ENCODE peak calls at places on chromosomes 2 and 18, in four cellular contexts. R is Caco-2, B is astrocyte of the spinal cord, Z is aorta. A is an unnamed sample.

GRCh38 chr2:146634256-146635068 is 1210.4 kb upstream of the ACVR2A start:
- DNase-seq in B (peak), Z (no peak), R (no peak), A (peak)

GRCh38 chr2:227106845-227107759 is 56.9 kb downstream of the COL4A4 start:
- DNase-seq in B (peak), R (peak), Z (no peak), A (no peak)

GRCh38 chr2:20424300-20425290 is 22.3 kb upstream of the RHOB start:
- DNase-seq in Z (peak), R (no peak), B (peak), A (no peak)

GRCh38 chr2:161480123-161480522 is 64.0 kb downstream of the TBR1 start:
- DNase-seq in R (no peak), Z (no peak), B (no peak), A (no peak)

GRCh38 chr2:10382313-10383061 is 65.6 kb downstream of the ODC1 start:
- DNase-seq in Z (peak), R (no peak), B (no peak), A (no peak)

GRCh38 chr2:10385501-10385900 is 62.6 kb downstream of the ODC1 start:
- DNase-seq in B (no peak), Z (no peak), R (no peak), A (no peak)

GRCh38 chr2:202169826-202170424 is 68.5 kb downstream of the SUMO1 start:
- DNase-seq in B (no peak), R (no peak), Z (no peak), A (no peak)

GRCh38 chr2:214492152-214492551 is 81.3 kb downstream of the VWC2L start:
- DNase-seq in B (no peak), Z (no peak), R (no peak), A (no peak)

GRCh38 chr2:37109523-37109922 is 25.2 kb downstream of the GPATCH11 start:
- DNase-seq in Z (no peak), B (no peak), R (no peak), A (no peak)

GRCh38 chr2:31031132-31031706 is 107.0 kb downstream of the GALNT14 start:
- DNase-seq in B (no peak), Z (no peak), R (no peak), A (no peak)

GRCh38 chr2:196376984-196377877 is 205.9 kb upstream of the STK17B start:
- DNase-seq in R (no peak), B (peak), Z (no peak), A (no peak)

GRCh38 chr2:12861344-12861942 is 144.7 kb downstream of the TRIB2 start:
- DNase-seq in R (no peak), B (no peak), Z (no peak), A (no peak)

GRCh38 chr18:67599277-67599676 is 82.8 kb upstream of the DSEL start:
- DNase-seq in B (peak), Z (no peak), R (no peak), A (no peak)

GRCh38 chr2:105934467-105934866 is 189.8 kb downstream of the NCK2 start:
- DNase-seq in R (no peak), Z (no peak), B (no peak), A (no peak)

GRCh38 chr18:26405190-26405781 is 143.1 kb downstream of the KCTD1 start:
- DNase-seq in Z (no peak), B (peak), R (peak), A (no peak)

GRCh38 chr18:3710712-3711269 is 260.8 kb downstream of the TGIF1 start:
- DNase-seq in B (no peak), R (no peak), Z (peak), A (no peak)

GRCh38 chr2:217964658-217965161 is 38.1 kb downstream of the TNS1 start:
- DNase-seq in B (no peak), R (no peak), Z (no peak), A (no peak)

GRCh38 chr18:25457636-25458035 is 105.7 kb upstream of the ZNF521 start:
- DNase-seq in Z (no peak), B (no peak), R (no peak), A (no peak)

GRCh38 chr2:151774506-151774905 is 40.2 kb upstream of the NEB start:
- DNase-seq in B (peak), R (no peak), Z (no peak), A (no peak)

GRCh38 chr2:48728827-48729226 is 26.7 kb downstream of the LHCGR start:
- DNase-seq in R (no peak), Z (no peak), B (no peak), A (no peak)

GRCh38 chr2:72883356-72883962 is 3.7 kb upstream of the SPR start:
- DNase-seq in B (peak), R (peak), Z (peak), A (no peak)

GRCh38 chr18:79049506-79049905 is 19.7 kb upstream of the ATP9B start:
- DNase-seq in B (no peak), R (no peak), Z (no peak), A (no peak)

GRCh38 chr18:79511271-79511670 is 115.5 kb downstream of the NFATC1 start:
- DNase-seq in B (no peak), Z (peak), R (no peak), A (peak)

GRCh38 chr2:149365826-149366583 is 35.6 kb downstream of the LYPD6 start:
- DNase-seq in Z (no peak), B (peak), R (no peak), A (no peak)

GRCh38 chr2:146642066-146642465 is 1202.8 kb upstream of the ACVR2A start:
- DNase-seq in Z (no peak), B (no peak), R (no peak), A (peak)

GRCh38 chr2:192885569-192886160 is 690.9 kb upstream of the TMEFF2 start:
- DNase-seq in R (no peak), Z (no peak), B (no peak), A (no peak)

GRCh38 chr2:43458002-43458628 is 137.7 kb downstream of the THADA start:
- DNase-seq in B (peak), R (no peak), Z (no peak), A (no peak)

GRCh38 chr2:84841577-84841976 is 39.3 kb downstream of the TRABD2A start:
- DNase-seq in Z (no peak), B (no peak), R (no peak), A (no peak)

GRCh38 chr2:128756372-128756730 is 437.7 kb upstream of the HS6ST1 start:
- DNase-seq in Z (no peak), R (no peak), B (no peak), A (peak)

GRCh38 chr2:45882707-45883106 is 231.2 kb downstream of the PRKCE start:
- DNase-seq in R (no peak), Z (peak), B (peak), A (no peak)

GRCh38 chr2:17539993-17540812 is at the start of gene VSNL1:
- DNase-seq in B (peak), R (peak), Z (peak), A (peak)

GRCh38 chr18:34322365-34323289 is 97.9 kb upstream of the NOL4 start:
- DNase-seq in B (peak), Z (peak), R (peak), A (no peak)

GRCh38 chr18:57748770-57749603 is 54.1 kb downstream of the ATP8B1 start:
- DNase-seq in Z (no peak), B (peak), R (no peak), A (no peak)

GRCh38 chr2:1937066-1937465 is 192.8 kb upstream of the PXDN start:
- DNase-seq in Z (no peak), R (no peak), B (no peak), A (no peak)

GRCh38 chr2:105400138-105400540 is 1.3 kb upstream of the FHL2 start:
- DNase-seq in B (no peak), Z (no peak), R (no peak), A (no peak)

GRCh38 chr2:108982259-108982679 is 6.8 kb downstream of the EDAR start:
- DNase-seq in B (no peak), R (peak), Z (no peak), A (no peak)

GRCh38 chr18:79523738-79524180 is 128.0 kb downstream of the NFATC1 start:
- DNase-seq in R (no peak), Z (peak), B (no peak), A (no peak)

GRCh38 chr2:96202152-96202856 is 6.3 kb downstream of the STARD7 start:
- DNase-seq in Z (no peak), R (no peak), B (no peak), A (no peak)

DNA sequence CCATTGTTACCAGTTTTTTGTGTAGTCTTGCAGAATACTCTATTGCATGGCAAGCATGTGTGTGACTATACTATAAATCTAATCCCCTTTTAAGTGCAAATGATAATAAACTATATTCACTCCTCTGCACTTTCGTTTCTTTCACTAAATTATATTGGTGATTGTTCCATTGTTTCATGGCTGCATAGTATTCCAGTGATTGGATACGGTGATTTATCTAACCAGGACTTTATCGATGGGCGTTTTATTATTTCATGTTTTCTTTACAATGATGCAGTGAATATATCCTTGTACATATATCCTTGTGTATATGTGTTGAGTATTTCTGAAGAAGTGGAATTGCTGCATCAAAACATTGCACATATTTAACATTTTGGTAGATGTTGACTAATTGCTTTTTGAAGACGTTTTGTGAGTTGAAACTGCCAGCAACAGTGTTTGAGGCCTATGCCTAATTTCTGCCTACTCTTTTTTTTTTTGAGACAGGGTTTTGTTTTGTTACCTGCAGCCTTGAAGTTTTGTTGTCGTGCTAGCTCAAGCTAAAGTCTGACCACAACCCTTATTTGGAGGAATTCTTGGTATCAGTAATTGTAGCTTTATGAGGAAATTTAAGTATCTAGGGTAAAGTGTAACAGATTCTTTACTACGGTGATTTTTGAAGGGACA is 2.7 kb downstream of the MIB1 start:
- DNase-seq in R (no peak), Z (no peak), B (no peak), A (no peak)
- H3K4me3 ChIP-seq in R (no peak), Z (no peak), B (no peak), A (no peak)

DNA sequence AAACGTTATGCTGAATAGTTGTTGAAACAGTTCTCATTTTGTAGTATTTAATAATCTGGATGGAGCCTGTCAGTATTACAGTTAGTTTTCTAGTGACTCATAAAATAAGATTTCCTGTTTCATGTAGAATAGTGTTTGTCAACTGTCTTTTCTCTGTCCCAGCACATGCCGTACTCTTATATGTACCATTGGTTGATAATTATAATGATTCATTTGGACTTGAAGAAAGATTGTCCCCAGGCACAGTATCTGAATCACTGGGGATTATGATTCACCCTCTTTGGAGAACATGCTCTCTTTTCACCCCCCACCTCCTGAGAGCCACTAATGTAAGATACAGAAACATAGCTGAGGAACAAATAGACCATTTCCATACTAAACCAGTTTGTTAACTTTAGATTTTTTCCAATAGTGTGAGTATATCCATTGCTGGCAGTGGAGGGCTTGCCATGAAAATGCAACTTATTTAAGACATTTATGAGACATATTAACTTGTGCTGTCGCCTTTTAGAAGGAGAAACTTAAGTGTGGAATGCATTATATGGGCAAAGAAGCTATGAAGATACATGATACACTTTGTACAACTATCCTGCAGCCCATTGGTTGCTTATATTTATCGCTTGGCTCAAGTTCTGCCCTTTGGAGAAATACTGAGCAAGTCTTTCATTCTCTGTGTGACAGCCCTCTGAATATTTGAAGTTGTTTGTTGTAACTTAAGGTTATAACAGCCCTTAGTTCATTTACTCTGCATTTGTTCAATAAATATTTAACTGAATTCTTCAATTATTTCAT is 12.4 kb downstream of the COPS8 start:
- DNase-seq in B (peak), Z (no peak), R (no peak), A (no peak)
- H3K4me3 ChIP-seq in B (no peak), Z (no peak), R (no peak), A (no peak)

GRCh38 chr2:176083796-176084261 is at the start of gene EVX2:
- DNase-seq in R (no peak), B (no peak), Z (no peak), A (no peak)

GRCh38 chr2:176081451-176081992 is 2.2 kb downstream of the EVX2 start:
- DNase-seq in R (no peak), Z (no peak), B (peak), A (no peak)

GRCh38 chr2:176084629-176085119 is 912 bp upstream of the EVX2 start:
- DNase-seq in B (no peak), Z (no peak), R (no peak), A (no peak)

GRCh38 chr2:176081993-176082884 is 1.5 kb downstream of the EVX2 start:
- DNase-seq in B (no peak), R (no peak), Z (no peak), A (no peak)

DNA sequence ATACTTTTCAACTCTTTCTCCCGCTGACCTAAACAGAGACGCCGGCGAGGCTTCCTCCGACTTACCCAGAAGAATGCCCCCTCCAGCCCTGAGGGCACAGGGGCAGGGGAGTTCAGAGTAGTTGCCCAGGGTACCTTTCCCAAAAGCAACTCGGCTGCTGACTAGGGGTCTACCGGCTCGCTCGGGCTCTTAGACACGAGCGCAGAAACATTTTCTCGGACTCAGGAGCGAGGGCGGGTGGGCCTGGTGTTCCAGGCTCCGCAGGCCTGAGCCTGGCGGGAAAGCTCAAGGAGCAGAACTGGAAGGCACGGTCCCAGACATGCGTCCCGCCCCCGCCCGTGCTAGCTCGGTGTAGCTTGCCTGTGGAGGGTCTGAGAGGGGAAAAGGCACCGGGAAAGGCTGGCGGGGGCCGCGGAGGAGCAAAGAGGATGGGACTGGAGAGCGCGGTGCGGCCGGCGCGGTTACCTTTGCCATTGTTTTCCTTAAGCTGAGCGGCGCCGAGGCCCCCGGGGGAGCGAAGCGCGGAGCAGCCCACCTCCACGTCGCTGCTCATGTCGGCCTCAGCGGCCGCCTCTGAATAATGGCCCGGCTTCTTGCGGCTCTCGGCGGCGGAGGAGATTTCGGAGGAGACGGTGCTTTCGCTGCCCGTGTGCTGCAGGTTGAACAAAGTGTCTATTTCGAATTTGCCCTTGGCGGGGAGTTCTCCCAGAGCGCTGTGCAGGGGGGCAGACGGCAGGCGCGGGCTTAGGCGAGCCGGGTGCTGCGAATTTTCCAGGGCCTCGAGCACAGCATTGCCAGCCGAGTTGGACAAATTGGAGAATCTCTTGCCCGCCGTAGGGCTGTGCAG is 654 bp downstream of the EVX2 start:
- DNase-seq in Z (no peak), B (no peak), R (no peak), A (no peak)
- H3K4me3 ChIP-seq in Z (no peak), B (no peak), R (peak), A (no peak)

DNA sequence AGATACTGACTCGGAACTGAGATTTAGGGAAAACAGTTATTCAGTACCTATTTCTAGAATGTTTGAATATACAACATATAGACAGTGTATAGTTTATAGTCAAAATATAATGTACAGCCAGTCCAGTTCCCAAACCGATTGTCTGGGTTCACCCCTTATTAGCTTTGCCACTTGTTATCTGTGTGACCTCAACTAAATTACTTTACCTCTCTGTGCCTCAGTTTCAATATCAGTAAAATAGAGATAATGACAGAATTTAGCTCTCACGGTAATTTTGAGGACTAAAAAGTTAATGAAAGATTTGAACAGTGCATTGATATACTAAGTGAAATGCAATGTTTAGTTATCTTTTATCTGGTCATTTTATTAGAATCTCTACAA is 750 bp upstream of the RIOK3 start:
- DNase-seq in Z (no peak), R (no peak), B (no peak), A (no peak)
- H3K4me3 ChIP-seq in Z (no peak), R (peak), B (peak), A (peak)

GRCh38 chr2:833180-833579 is 117.5 kb upstream of the SNTG2 start:
- DNase-seq in Z (no peak), B (no peak), R (no peak), A (no peak)
- H3K4me3 ChIP-seq in Z (no peak), B (no peak), R (no peak), A (no peak)

GRCh38 chr2:216108967-216109921 is at the start of gene XRCC5:
- DNase-seq in Z (peak), R (peak), B (peak), A (peak)

GRCh38 chr2:216108310-216108966 is 710 bp upstream of the XRCC5 start:
- DNase-seq in B (peak), Z (no peak), R (peak), A (no peak)

GRCh38 chr2:216109962-216110614 is 940 bp downstream of the XRCC5 start:
- DNase-seq in Z (no peak), B (peak), R (no peak), A (no peak)

GRCh38 chr2:216111122-216111521 is 2.0 kb downstream of the XRCC5 start:
- DNase-seq in R (no peak), Z (no peak), B (no peak), A (no peak)

DNA sequence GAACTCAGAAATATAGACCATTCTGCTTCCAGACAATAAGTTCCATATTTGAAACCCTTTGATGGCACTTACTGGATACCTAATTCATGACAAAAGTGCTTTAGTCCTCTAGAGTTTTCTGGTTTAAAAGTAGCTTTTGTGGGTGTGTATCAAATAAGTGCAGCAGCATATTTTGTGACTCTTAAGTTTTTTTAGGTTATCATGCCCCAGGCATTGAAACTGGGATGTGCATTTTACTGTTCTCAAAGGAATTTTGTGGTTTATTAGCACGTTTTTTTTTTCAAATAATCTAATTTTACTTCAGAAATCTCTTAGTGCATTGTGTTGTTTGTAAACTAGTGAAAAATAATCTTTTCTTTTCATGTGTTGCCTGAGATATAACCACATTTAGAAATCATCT is 1.5 kb downstream of the XRCC5 start:
- DNase-seq in R (no peak), Z (no peak), B (no peak), A (no peak)
- H3K4me3 ChIP-seq in R (no peak), Z (no peak), B (peak), A (peak)

DNA sequence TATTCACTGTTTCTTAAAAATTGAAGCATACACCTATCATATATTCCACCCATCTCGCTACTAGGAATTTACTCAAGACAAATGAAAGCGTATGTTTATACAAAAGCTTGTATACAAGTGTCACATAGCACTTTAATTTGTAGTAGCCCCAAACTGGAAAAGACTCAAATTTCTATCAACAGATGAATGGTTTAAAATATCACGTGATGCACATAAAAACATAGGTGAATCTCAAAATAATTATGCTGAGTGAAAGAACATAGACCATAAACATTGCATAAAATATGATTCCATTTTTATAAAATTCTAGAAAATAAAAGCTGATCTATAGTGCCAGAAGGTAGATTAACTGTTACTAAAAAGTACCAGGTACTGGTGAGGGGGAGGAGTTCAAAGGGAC is 392.9 kb upstream of the LRATD1 start:
- DNase-seq in R (no peak), Z (no peak), B (no peak), A (no peak)
- H3K4me3 ChIP-seq in R (no peak), Z (no peak), B (no peak), A (no peak)